ENCODE peak calls at places on chromosomes 16 and 17, in six cellular contexts. Q is progenitor cell of endocrine pancreas, H is colonic mucosa, F is A673, I is heart left ventricle, P is cardiac fibroblast. Y is an unnamed sample.

GRCh38 chr17:38706625-38707298 is 1.7 kb downstream of the MLLT6 start:
- DNase-seq in Q (no peak), H (peak), F (no peak), I (no peak), P (no peak), Y (no peak)

GRCh38 chr17:13784466-13784865 is 182.7 kb upstream of the HS3ST3A1 start:
- DNase-seq in Q (no peak), H (no peak), F (no peak), I (no peak), P (no peak), Y (no peak)

GRCh38 chr16:65121870-65122723 is at the start of gene CDH11:
- DNase-seq in Q (peak), H (peak), F (peak), I (peak), P (peak), Y (peak)

GRCh38 chr16:78503501-78504110 is 404.2 kb downstream of the WWOX start:
- DNase-seq in Q (peak), H (peak), F (peak), I (no peak), P (peak), Y (peak)

GRCh38 chr17:65629234-65629690 is 67.8 kb upstream of the AXIN2 start:
- DNase-seq in Q (no peak), H (no peak), F (no peak), I (no peak), P (no peak), Y (no peak)

GRCh38 chr16:4307215-4308037 is 8.4 kb upstream of the GLIS2 start:
- DNase-seq in Q (peak), H (peak), F (peak), I (peak), P (peak), Y (peak)

GRCh38 chr17:3582921-3583320 is 25.3 kb upstream of the TRPV3 start:
- DNase-seq in Q (no peak), H (no peak), F (no peak), I (no peak), P (no peak), Y (no peak)

GRCh38 chr17:59027750-59028149 is 78.9 kb downstream of the TRIM37 start:
- DNase-seq in Q (no peak), H (no peak), F (no peak), I (no peak), P (no peak), Y (no peak)

GRCh38 chr16:65413861-65414260 is 292.0 kb upstream of the CDH11 start:
- DNase-seq in Q (no peak), H (no peak), F (no peak), I (no peak), P (no peak), Y (no peak)

GRCh38 chr17:19312406-19312805 is 50.1 kb downstream of the B9D1 start:
- DNase-seq in Q (no peak), H (no peak), F (no peak), I (no peak), P (no peak), Y (no peak)

DNA sequence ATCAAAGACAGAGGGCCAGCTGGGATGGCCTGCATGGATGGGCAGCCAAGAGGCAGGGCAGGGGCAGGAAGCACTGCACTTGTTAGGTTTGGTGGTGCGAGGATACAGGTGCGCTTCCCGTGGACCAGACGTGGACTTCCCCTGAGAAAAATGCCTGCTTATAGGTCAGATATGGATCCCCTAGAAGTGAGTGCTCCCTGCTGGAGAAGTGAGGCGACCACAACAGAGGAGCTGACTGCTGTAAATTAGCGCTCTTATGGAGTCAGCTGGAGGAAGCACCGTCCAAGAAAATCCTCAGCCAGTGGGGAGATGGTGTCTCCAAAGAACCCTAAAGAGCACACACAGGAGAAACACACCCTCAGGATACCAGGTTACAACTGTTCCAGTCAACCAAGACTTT is 27.7 kb upstream of the CCDC182 start:
- DNase-seq in Q (no peak), H (no peak), F (no peak), I (no peak), P (no peak), Y (no peak)
- TF ChIP-seq CTCF in Q (no peak), H (no peak), F (peak), I (no peak), P (no peak), Y (no peak)

GRCh38 chr16:20956319-20956718 is 55.7 kb downstream of the LYRM1 start:
- DNase-seq in Q (no peak), H (no peak), F (no peak), I (no peak), P (peak), Y (no peak)
- TF ChIP-seq CTCF in Q (no peak), H (no peak), F (no peak), I (no peak), P (no peak), Y (no peak)

DNA sequence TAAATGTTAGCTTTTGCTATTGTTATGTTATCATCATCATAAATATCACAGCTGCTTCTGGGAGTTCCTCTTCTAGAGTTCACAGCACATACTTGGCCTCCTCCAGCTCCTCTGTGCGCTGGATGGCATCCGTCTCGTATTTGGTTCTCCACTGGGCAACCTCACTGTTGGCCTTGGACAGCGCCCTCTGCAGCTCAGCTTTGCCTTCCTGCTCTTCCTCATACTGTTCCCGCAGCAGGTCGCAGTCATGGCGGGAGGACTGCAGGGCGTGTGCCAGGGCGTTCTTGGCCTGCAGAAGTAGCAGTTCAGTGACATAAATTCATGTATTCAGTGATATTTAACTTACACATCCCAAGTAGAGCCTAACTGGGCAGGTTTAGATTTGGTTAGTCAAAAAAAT is 23.4 kb downstream of the MYH8 start:
- DNase-seq in Q (no peak), H (no peak), F (no peak), I (no peak), P (no peak), Y (no peak)
- TF ChIP-seq CTCF in Q (no peak), H (no peak), F (peak), I (no peak), P (no peak), Y (no peak)

GRCh38 chr16:86986136-86986535 is 331.1 kb downstream of the C16orf95 start:
- DNase-seq in Q (no peak), H (no peak), F (no peak), I (no peak), P (no peak), Y (no peak)
- TF ChIP-seq CTCF in Q (peak), H (no peak), F (no peak), I (no peak), P (peak), Y (no peak)

GRCh38 chr16:5509794-5510193 is 412.2 kb upstream of the EEF2KMT start:
- DNase-seq in Q (no peak), H (peak), F (no peak), I (no peak), P (no peak), Y (no peak)
- TF ChIP-seq CTCF in Q (no peak), H (no peak), F (no peak), I (no peak), P (no peak), Y (no peak)

GRCh38 chr17:7528842-7529241 is 20.0 kb upstream of the TNFSF12 start:
- DNase-seq in Q (no peak), H (no peak), F (no peak), I (no peak), P (no peak), Y (no peak)

GRCh38 chr17:7523033-7523432 is 25.8 kb upstream of the TNFSF12 start:
- DNase-seq in Q (no peak), H (no peak), F (peak), I (peak), P (peak), Y (no peak)
- TF ChIP-seq CTCF in Q (peak), H (peak), F (peak), I (peak), P (peak), Y (peak)

Y was measured in AG09319.